ENCODE peak calls at places on chromosomes 2 and 18, in nine cellular contexts. I is Karpas-422, X is astrocyte of the spinal cord, V is endodermal cell, O is HCT116, Y is Peyer's patch, A is PC-9, L is HepG2, H is fibroblast of mammary gland. P is an unnamed sample.

GRCh38 chr2:237752761-237753165 is 45.8 kb upstream of the RBM44 start:
- DNase-seq in O (no peak), A (no peak), V (no peak), Y (no peak), I (no peak), L (no peak), X (no peak), H (no peak), P (no peak)

GRCh38 chr2:173296235-173296634 is 58.4 kb upstream of the CDCA7 start:
- DNase-seq in I (no peak), V (no peak), A (peak), H (no peak), X (no peak), O (no peak), L (no peak), Y (no peak), P (no peak)

GRCh38 chr2:171811229-171811628 is 82.8 kb downstream of the SLC25A12 start:
- DNase-seq in L (peak), Y (no peak), O (peak), X (peak), A (peak), I (peak), H (peak), V (no peak), P (peak)

GRCh38 chr2:47236503-47237215 is 81.6 kb upstream of the STPG4 start:
- DNase-seq in L (no peak), A (no peak), H (peak), Y (no peak), I (no peak), O (no peak), X (no peak), V (no peak), P (no peak)

GRCh38 chr18:23215294-23215693 is 80.0 kb downstream of the CABLES1 start:
- DNase-seq in L (no peak), X (no peak), I (no peak), Y (no peak), V (no peak), O (no peak), A (no peak), H (no peak), P (no peak)

GRCh38 chr2:48249093-48249492 is 280.9 kb upstream of the STON1 start:
- DNase-seq in V (no peak), A (no peak), I (no peak), L (no peak), Y (no peak), H (peak), X (peak), O (no peak), P (no peak)

GRCh38 chr2:185625604-185626003 is 113.0 kb upstream of the FSIP2 start:
- DNase-seq in V (no peak), H (no peak), I (no peak), O (no peak), Y (no peak), A (no peak), L (no peak), X (no peak), P (no peak)

GRCh38 chr18:63111549-63112402 is 207.8 kb downstream of the BCL2 start:
- DNase-seq in X (no peak), A (no peak), O (no peak), L (no peak), H (no peak), Y (peak), I (no peak), V (no peak), P (no peak)

GRCh38 chr18:58452392-58453166 is 176.3 kb downstream of the ALPK2 start:
- DNase-seq in L (no peak), O (no peak), Y (no peak), A (no peak), X (no peak), H (no peak), I (no peak), V (no peak), P (no peak)

GRCh38 chr2:233674995-233675394 is 3.3 kb downstream of the UGT1A9 start:
- DNase-seq in O (no peak), A (peak), X (no peak), V (no peak), H (no peak), L (no peak), I (no peak), Y (no peak), P (no peak)

GRCh38 chr2:210477496-210477895 is 937 bp upstream of the LANCL1 start:
- DNase-seq in I (no peak), H (peak), L (peak), V (peak), A (no peak), O (peak), Y (no peak), X (peak), P (peak)

GRCh38 chr2:117771969-117772630 is 42.4 kb upstream of the DDX18 start:
- DNase-seq in V (no peak), Y (no peak), L (peak), X (peak), I (peak), A (no peak), H (peak), O (peak), P (peak)

GRCh38 chr2:120508581-120509041 is 162.7 kb downstream of the INHBB start:
- DNase-seq in A (peak), V (no peak), H (no peak), Y (no peak), L (no peak), X (peak), I (no peak), O (no peak), P (peak)

GRCh38 chr2:168949324-168949723 is 48.2 kb downstream of the G6PC2 start:
- DNase-seq in O (no peak), Y (no peak), X (no peak), I (no peak), V (no peak), L (no peak), H (no peak), A (no peak), P (no peak)

GRCh38 chr2:3223080-3223923 is 154.3 kb downstream of the EIPR1 start:
- DNase-seq in X (peak), L (no peak), A (no peak), Y (peak), V (peak), I (no peak), H (peak), O (no peak), P (no peak)

GRCh38 chr2:144921131-144921530 is 401.2 kb upstream of the ZEB2 start:
- DNase-seq in H (no peak), I (no peak), V (no peak), X (no peak), L (no peak), Y (no peak), O (no peak), A (no peak), P (no peak)

GRCh38 chr2:105774781-105775337 is 30.1 kb downstream of the NCK2 start:
- DNase-seq in O (no peak), H (no peak), V (no peak), X (no peak), I (no peak), A (no peak), Y (peak), L (no peak), P (no peak)

DNA sequence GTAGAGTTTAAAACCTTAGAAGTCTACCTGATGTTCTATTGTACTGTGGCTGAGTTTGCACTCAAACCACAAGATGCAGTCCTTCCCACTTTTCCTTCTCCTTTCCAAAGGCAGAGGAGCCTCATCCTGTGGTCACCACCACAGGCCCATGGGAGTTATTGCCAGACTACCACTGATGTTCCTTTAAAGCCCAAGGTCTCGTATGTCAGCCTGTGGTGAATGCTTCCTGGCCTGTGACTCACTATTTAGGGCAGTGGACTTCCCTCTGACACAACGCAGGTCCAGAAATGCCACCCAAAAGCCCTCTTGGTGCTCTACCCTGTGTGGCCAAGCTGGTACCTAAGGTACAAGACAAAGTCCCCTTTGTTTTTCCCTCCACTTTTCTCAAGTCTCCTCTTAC is 14.8 kb upstream of the FMNL2 start:
- DNase-seq in I (no peak), H (peak), A (no peak), X (peak), V (no peak), Y (no peak), L (no peak), O (no peak), P (no peak)
- H3K4me3 ChIP-seq in I (no peak), H (no peak), A (no peak), X (no peak), V (no peak), Y (no peak), L (no peak), O (no peak), P (no peak)

DNA sequence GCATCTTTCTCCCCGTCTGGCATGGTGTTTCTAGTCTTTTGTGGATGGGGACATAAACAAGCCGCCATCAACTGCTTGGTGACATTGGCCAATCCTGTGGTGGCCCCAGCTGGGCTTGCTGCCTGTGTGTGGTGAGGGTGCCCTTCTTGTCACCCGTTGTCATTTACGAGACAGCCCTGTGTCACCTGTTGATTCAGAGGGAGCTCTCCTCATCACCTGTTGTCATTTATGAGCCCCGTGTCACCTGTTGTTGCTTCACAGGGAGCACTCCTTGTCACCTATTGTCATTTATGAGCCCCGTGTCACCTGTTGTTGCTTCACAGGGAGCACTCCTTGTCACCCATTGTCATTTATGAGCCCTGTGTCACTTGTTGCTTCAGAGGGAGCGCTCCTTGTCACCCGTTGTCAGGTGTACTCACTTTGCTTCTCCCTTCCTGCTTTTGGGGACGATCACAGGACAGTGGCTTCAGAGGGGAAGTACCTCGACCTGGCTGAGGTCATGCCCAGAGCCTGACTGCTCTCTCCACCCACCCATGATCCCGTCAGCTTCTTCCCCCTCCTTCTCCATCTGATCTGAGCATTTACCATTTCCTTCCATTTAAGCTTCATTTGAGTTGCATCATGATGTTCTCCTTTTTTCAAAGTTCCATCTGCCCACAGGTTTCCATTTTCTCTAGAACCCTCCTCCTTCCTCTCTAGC is 29.1 kb downstream of the HPCAL1 start:
- DNase-seq in X (no peak), Y (peak), H (no peak), O (no peak), A (no peak), I (no peak), L (no peak), V (no peak), P (no peak)
- H3K4me3 ChIP-seq in X (no peak), Y (peak), H (no peak), O (no peak), A (no peak), I (peak), L (no peak), V (no peak), P (no peak)

GRCh38 chr2:230410263-230410662 is 5.7 kb upstream of the SP100 start:
- DNase-seq in A (no peak), Y (no peak), I (no peak), L (no peak), O (no peak), X (no peak), H (no peak), V (no peak), P (no peak)

GRCh38 chr2:230412369-230412706 is 3.7 kb upstream of the SP100 start:
- DNase-seq in Y (no peak), V (no peak), I (no peak), H (no peak), O (no peak), L (no peak), A (no peak), X (no peak), P (no peak)

GRCh38 chr2:230412846-230413245 is 3.2 kb upstream of the SP100 start:
- DNase-seq in I (no peak), Y (no peak), H (no peak), A (no peak), X (no peak), L (no peak), O (no peak), V (no peak), P (no peak)

GRCh38 chr2:230411484-230412368 is 4.3 kb upstream of the SP100 start:
- DNase-seq in I (peak), Y (peak), O (no peak), H (peak), A (no peak), V (peak), L (peak), X (peak), P (peak)

GRCh38 chr2:230410861-230411464 is 5.0 kb upstream of the SP100 start:
- DNase-seq in V (no peak), Y (no peak), O (no peak), L (no peak), X (no peak), A (no peak), H (no peak), I (no peak), P (no peak)
- H3K4me3 ChIP-seq in V (peak), Y (peak), O (peak), L (peak), X (peak), A (peak), H (peak), I (peak), P (peak)

GRCh38 chr2:74548285-74548918 is 5.3 kb downstream of the LOXL3 start:
- DNase-seq in X (peak), O (no peak), L (no peak), Y (no peak), V (no peak), I (no peak), H (no peak), A (no peak), P (no peak)
- H3K4me3 ChIP-seq in X (peak), O (peak), L (peak), Y (peak), V (peak), I (no peak), H (peak), A (peak), P (peak)

GRCh38 chr2:55247025-55247424 is 14.5 kb downstream of the RPS27A start:
- DNase-seq in A (no peak), Y (no peak), V (peak), O (no peak), X (no peak), H (no peak), L (no peak), I (no peak), P (no peak)
- H3K4me3 ChIP-seq in A (no peak), Y (no peak), V (peak), O (no peak), X (no peak), H (no peak), L (no peak), I (no peak), P (no peak)

DNA sequence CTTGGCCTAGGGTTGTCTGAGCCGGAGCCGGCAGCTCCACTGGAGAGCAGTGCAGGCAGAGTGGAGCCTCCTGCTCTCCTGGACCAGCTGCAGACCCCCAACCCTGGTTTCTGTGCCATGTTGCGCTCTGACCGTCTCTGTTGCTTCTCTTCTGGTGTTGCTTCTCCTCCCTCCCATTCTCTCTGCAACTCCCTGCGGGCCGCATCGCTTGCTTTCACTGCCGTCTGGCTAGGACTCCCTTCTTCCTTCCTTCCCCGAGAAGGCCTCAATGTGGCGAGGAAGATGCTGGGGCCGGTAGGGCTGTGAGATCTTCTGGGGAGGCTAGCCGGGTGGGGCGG is 6.2 kb downstream of the DNAJB2 start:
- DNase-seq in H (no peak), A (no peak), I (no peak), V (no peak), L (no peak), X (no peak), Y (no peak), O (no peak), P (no peak)
- H3K4me3 ChIP-seq in H (no peak), A (no peak), I (no peak), V (no peak), L (no peak), X (no peak), Y (no peak), O (no peak), P (no peak)